ENCODE peak calls at places on chromosomes 6 and 20, in ten cellular contexts. W, Z, N, J, Q, Y, F, A, E and H are unnamed samples.

GRCh38 chr6:47019941-47020340 is 22.2 kb downstream of the ADGRF1 start:
- DNase-seq in Y (no peak), E (no peak), N (no peak), Z (no peak), J (no peak), A (no peak), W (no peak), F (no peak), Q (no peak), H (no peak)

GRCh38 chr6:147508871-147509608 is 550 bp downstream of the SAMD5 start:
- DNase-seq in N (no peak), W (no peak), A (no peak), F (no peak), E (no peak), Y (no peak), J (no peak), Q (no peak), Z (no peak), H (no peak)

GRCh38 chr6:36042618-36043260 is 15.1 kb downstream of the MAPK14 start:
- DNase-seq in Q (no peak), Z (no peak), A (no peak), E (no peak), J (no peak), F (no peak), N (no peak), Y (no peak), W (no peak), H (no peak)

GRCh38 chr6:110597754-110598153 is 121.3 kb upstream of the SLC22A16 start:
- DNase-seq in J (no peak), Q (no peak), N (no peak), A (no peak), F (no peak), E (no peak), Z (no peak), W (no peak), Y (no peak), H (no peak)

GRCh38 chr6:154736613-154737259 is 3.5 kb downstream of the SCAF8 start:
- DNase-seq in Q (no peak), N (no peak), J (no peak), F (no peak), W (no peak), Y (no peak), E (no peak), A (no peak), Z (no peak), H (no peak)

GRCh38 chr6:92767101-92767500 is 652.3 kb downstream of the EPHA7 start:
- DNase-seq in F (no peak), A (no peak), Q (peak), Y (no peak), W (no peak), J (no peak), N (no peak), E (no peak), Z (no peak), H (no peak)

GRCh38 chr6:100432136-100432535 is 32.6 kb downstream of the SIM1 start:
- DNase-seq in E (no peak), Z (no peak), J (no peak), F (no peak), A (no peak), N (no peak), Y (no peak), Q (no peak), W (no peak), H (no peak)

GRCh38 chr20:50722466-50723155 is 8.8 kb upstream of the PARD6B start:
- DNase-seq in N (no peak), J (no peak), A (no peak), Z (no peak), Y (no peak), E (no peak), W (no peak), F (no peak), Q (no peak), H (no peak)

GRCh38 chr20:24981750-24982149 is 10.8 kb downstream of the APMAP start:
- DNase-seq in Q (no peak), Z (no peak), N (no peak), J (no peak), E (no peak), F (no peak), Y (no peak), A (no peak), W (no peak), H (no peak)

GRCh38 chr6:111779660-111780059 is 93.6 kb downstream of the FYN start:
- DNase-seq in F (no peak), Y (no peak), J (no peak), Q (no peak), E (no peak), A (no peak), N (no peak), W (no peak), Z (no peak), H (no peak)